ENCODE peak calls at places on chromosomes 6 and 20, in four cellular contexts. P is GM23338, B is AG10803, H is cardiac fibroblast. Y is an unnamed sample.

GRCh38 chr6:327538-328183 is 35.4 kb downstream of the DUSP22 start:
- DNase-seq in P (no peak), B (peak), H (peak), Y (peak)

GRCh38 chr20:50146732-50147662 is 6.5 kb downstream of the PEDS1 start:
- DNase-seq in P (peak), B (no peak), H (peak), Y (peak)

GRCh38 chr6:126176266-126176665 is 163.6 kb upstream of the CENPW start:
- DNase-seq in P (peak), B (no peak), H (peak), Y (peak)

GRCh38 chr6:6614096-6614964 is 25.8 kb downstream of the LY86 start:
- DNase-seq in P (no peak), B (no peak), H (no peak), Y (no peak)

GRCh38 chr20:60589624-60590023 is 631.4 kb downstream of the CDH26 start:
- DNase-seq in P (peak), B (no peak), H (peak), Y (no peak)

GRCh38 chr6:20028562-20028961 is 183.7 kb downstream of the MBOAT1 start:
- DNase-seq in P (no peak), B (no peak), H (no peak), Y (no peak)

GRCh38 chr20:24378651-24379050 is 90.8 kb upstream of the SYNDIG1 start:
- DNase-seq in P (no peak), B (no peak), H (no peak), Y (no peak)

GRCh38 chr20:33291830-33292355 is 8.9 kb downstream of the BPIFB1 start:
- DNase-seq in P (peak), B (no peak), H (peak), Y (peak)

GRCh38 chr6:44207966-44208365 is 8.8 kb upstream of the MYMX start:
- DNase-seq in P (no peak), B (no peak), H (no peak), Y (no peak)

GRCh38 chr6:132812756-132813172 is 1.6 kb upstream of the RPS12 start:
- DNase-seq in P (peak), B (no peak), H (peak), Y (no peak)

GRCh38 chr6:98579089-98579488 is 255.3 kb upstream of the POU3F2 start:
- DNase-seq in P (no peak), B (peak), H (peak), Y (no peak)

GRCh38 chr20:9218412-9219001 is 149.6 kb downstream of the PLCB4 start:
- DNase-seq in P (no peak), B (peak), H (peak), Y (no peak)

GRCh38 chr6:14857501-14857900 is 388.4 kb upstream of the JARID2 start:
- DNase-seq in P (no peak), B (no peak), H (no peak), Y (no peak)

GRCh38 chr6:3247255-3248146 is 11.2 kb upstream of the PSMG4 start:
- DNase-seq in P (peak), B (peak), H (peak), Y (peak)

GRCh38 chr20:4170621-4171537 is 155.5 kb upstream of the RNF24 start:
- DNase-seq in P (no peak), B (no peak), H (peak), Y (no peak)

GRCh38 chr6:6751615-6752014 is 163.1 kb downstream of the LY86 start:
- DNase-seq in P (no peak), B (no peak), H (no peak), Y (no peak)

GRCh38 chr20:48684501-48685041 is 143.2 kb downstream of the PREX1 start:
- DNase-seq in P (no peak), B (no peak), H (no peak), Y (no peak)

DNA sequence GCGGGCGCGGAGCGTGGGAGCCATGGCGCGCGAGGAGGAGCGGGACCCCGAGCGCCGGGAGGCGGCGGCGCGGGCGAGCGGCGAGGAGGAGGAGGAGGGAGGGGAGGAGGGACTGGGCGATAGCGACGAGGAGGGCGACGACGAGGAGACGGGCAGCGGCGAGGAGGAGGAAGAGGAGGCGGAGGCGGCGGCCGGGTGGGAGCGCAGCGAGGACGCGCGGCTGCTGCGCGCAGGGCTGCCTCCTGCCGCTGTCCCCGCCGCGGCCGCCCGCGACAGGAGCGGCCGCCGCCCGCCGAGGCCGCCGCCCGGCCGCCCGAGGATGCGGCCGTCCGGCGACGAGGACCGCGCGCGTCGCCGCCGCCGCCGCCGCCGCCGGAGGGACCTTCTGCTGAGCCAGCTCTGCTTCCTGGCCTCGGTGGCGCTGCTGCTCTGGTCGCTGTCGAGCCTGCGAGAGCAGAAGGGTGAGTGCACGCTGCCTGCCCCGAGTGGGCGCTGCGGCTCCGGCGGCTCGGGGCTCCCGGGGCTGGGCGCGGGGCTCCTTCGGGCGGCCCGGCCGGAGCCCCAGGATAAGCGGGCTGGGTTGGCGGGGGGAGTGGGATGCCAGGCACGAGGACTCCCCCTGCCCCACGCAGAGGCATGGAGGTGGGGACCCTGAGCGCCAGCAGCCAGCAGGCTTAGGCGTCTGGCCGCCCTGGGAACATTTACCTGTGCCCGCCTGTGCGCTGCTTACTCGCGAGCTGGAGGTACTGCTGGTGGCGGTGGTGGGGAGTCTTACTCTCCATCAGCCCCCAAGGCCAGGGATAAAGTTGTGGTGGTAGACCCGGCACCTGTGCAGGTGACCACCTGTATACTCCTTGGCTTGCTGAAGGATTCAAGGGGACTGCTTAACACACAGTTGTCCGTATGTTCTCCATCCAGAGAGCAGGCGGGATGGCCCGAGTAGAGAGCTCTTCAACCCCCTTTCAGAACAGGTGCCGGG is at the start of gene SLC24A3:
- DNase-seq in P (peak), B (peak), H (peak), Y (no peak)
- TF ChIP-seq CTCF in P (no peak), B (peak), H (peak), Y (no peak)

DNA sequence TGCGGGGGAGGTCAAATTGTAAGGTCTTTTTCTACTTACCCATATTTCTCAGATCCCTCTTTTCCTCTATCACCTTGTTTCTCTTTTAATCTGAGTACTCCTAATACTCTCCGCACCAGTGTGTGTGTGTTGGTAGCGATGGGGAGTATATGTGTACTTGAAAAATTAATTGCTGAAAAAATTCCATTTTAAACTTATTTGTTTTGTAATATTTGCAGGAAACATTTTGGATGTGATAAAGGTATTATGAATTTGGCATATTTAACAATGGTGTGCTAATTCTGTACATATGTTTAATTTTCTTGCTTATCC is 48.1 kb upstream of the MLIP start:
- DNase-seq in P (no peak), B (no peak), H (no peak), Y (no peak)
- H3K4me3 ChIP-seq in P (no peak), B (no peak), H (no peak), Y (no peak)

DNA sequence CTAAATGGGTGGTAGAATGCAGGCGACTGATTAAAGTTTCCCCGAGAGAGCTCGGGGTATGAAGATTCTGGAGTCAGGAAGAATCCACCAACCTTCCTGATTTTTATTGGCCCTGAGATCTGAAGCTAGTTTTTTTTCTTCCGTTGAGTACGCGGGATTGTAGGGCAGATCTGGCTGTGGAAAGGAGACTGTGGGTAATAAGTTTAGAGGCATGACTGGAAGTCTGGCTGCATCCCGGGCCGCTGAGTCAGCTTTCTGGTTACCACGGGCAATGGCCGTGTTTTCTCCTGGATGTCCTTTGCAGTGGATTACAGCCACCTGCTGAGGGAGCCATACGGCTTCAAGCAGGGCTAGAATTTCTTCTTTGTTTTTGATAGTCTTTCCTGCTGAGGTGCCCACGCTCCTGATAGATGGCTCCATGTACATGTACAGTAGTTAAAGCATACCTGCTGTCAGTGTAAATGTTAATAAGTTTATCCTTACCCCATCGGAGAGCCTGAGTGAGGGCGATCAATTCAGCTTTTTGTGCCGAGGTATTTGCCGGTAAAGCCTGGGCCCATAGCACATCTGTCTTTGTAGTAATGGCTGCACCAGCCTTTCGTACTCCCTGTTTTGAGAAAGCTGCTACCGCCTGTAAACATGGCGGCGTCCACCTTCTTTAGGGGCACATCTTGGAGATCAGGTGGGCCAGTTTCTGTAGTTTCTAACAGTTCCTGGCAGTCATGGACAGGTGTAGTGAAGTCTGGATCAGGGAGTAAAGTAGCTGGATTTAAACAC is 154.0 kb downstream of the TRIM27 start:
- DNase-seq in P (peak), B (peak), H (peak), Y (peak)
- TF ChIP-seq CTCF in P (peak), B (peak), H (peak), Y (no peak)

GRCh38 chr6:28943557-28944411 is 20.0 kb upstream of the TRIM27 start:
- DNase-seq in P (peak), B (peak), H (peak), Y (peak)

GRCh38 chr6:28944412-28945006 is 20.7 kb upstream of the TRIM27 start:
- DNase-seq in P (peak), B (peak), H (peak), Y (peak)

GRCh38 chr6:28941681-28942448 is 18.1 kb upstream of the TRIM27 start:
- DNase-seq in P (peak), B (no peak), H (no peak), Y (peak)

GRCh38 chr6:28940859-28941680 is 17.3 kb upstream of the TRIM27 start:
- DNase-seq in P (peak), B (peak), H (peak), Y (peak)

GRCh38 chr6:28943223-28943556 is 19.4 kb upstream of the TRIM27 start:
- DNase-seq in P (no peak), B (no peak), H (no peak), Y (no peak)
- H3K4me3 ChIP-seq in P (peak), B (peak), H (no peak), Y (peak)

Y was measured in fibroblast of the aortic adventitia.